ENCODE peak calls at places on chromosome 16, in nine cellular contexts. B, W, E, P, L, I, N, D and O are unnamed samples. For H3K36me3 and H3K4me1, the result is how much of the 10 kb centered on the place peaks cover.

GRCh38 chr16:64206877-64207276 is 915.0 kb downstream of the CDH11 start:
- DNase-seq in B (no peak), W (peak), E (no peak), P (no peak), L (no peak), I (no peak), N (peak), D (peak), O (no peak)

GRCh38 chr16:177394-177822 is 928 bp downstream of the HBA1 start:
- DNase-seq in B (no peak), W (peak), E (peak), P (no peak), L (no peak), I (peak), N (peak), D (peak), O (no peak)

GRCh38 chr16:73010150-73010676 is 37.7 kb downstream of the ZFHX3 start:
- DNase-seq in B (peak), W (no peak), E (peak), P (no peak), L (no peak), I (no peak), N (peak), D (no peak), O (no peak)

GRCh38 chr16:81752225-81752875 is 26.7 kb upstream of the PLCG2 start:
- DNase-seq in B (peak), W (no peak), E (peak), P (no peak), L (peak), I (peak), N (no peak), D (peak), O (no peak)

GRCh38 chr16:22736791-22737190 is 77.2 kb upstream of the HS3ST2 start:
- DNase-seq in B (no peak), W (no peak), E (no peak), P (no peak), L (no peak), I (no peak), N (no peak), D (no peak), O (no peak)

GRCh38 chr16:84054916-84055315 is 12.3 kb upstream of the SLC38A8 start:
- DNase-seq in B (no peak), W (no peak), E (peak), P (peak), L (peak), I (no peak), N (peak), D (peak), O (no peak)

GRCh38 chr16:17396762-17397498 is 73.8 kb downstream of the XYLT1 start:
- DNase-seq in B (no peak), W (peak), E (no peak), P (peak), L (no peak), I (no peak), N (no peak), D (no peak), O (peak)

GRCh38 chr16:79528281-79528680 is 72.3 kb downstream of the MAF start:
- DNase-seq in B (no peak), W (no peak), E (no peak), P (peak), L (no peak), I (no peak), N (no peak), D (no peak), O (no peak)

GRCh38 chr16:55055262-55055661 is 124.6 kb downstream of the IRX5 start:
- DNase-seq in B (no peak), W (no peak), E (no peak), P (no peak), L (peak), I (no peak), N (no peak), D (no peak), O (no peak)

GRCh38 chr16:60907645-60908044 is 1128.6 kb downstream of the CDH8 start:
- DNase-seq in B (no peak), W (no peak), E (no peak), P (no peak), L (peak), I (no peak), N (no peak), D (no peak), O (no peak)

GRCh38 chr16:53433930-53434435 is 288 bp upstream of the RBL2 start:
- DNase-seq in B (no peak), W (peak), E (no peak), P (no peak), L (no peak), I (no peak), N (no peak), D (no peak), O (no peak)

GRCh38 chr16:86201746-86202145 is 302.8 kb downstream of the IRF8 start:
- DNase-seq in B (no peak), W (no peak), E (no peak), P (no peak), L (no peak), I (no peak), N (no peak), D (no peak), O (no peak)
- H3K27ac ChIP-seq in B (no peak), W (no peak), E (no peak), P (no peak), L (no peak), I (no peak), N (no peak), D (no peak), O (no peak)

GRCh38 chr16:20826039-20826566 is 19.8 kb downstream of the REXO5 start:
- DNase-seq in B (no peak), W (peak), E (no peak), P (no peak), L (no peak), I (no peak), N (no peak), D (no peak), O (no peak)
- H3K36me3 ChIP-seq in B (under half), W (under half), E (under half), P (under half), L (under half), I (under half), N (under half), D (under half), O (under half)

DNA sequence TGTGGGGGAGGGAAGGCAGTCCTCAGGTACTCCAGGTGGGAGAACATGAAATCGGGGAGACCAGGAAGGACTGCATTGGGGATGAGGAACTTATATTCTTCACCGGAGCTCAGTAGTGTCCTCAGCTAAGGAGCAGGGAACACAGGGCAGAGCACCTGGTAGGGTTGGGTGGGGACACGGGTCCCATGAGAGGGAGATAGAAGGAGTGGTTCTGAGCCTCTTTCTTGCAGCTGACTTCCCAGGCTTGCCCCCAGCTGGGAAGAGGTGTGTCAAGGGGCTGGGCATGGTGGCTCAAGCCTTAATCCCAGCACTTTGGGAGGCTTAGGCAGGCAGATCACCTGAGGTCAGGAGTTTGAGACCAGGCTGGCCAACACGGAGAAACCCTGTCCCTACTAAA is 2.1 kb downstream of the FHOD1 start:
- DNase-seq in B (no peak), W (no peak), E (peak), P (no peak), L (no peak), I (no peak), N (no peak), D (no peak), O (no peak)
- H3K4me1 ChIP-seq in B (half or more), W (half or more), E (under half), P (under half), L (under half), I (half or more), N (under half), D (half or more), O (under half)

GRCh38 chr16:70402916-70403659 is 35.8 kb downstream of the ST3GAL2 start:
- DNase-seq in B (no peak), W (peak), E (no peak), P (no peak), L (no peak), I (no peak), N (no peak), D (no peak), O (no peak)
- H3K27ac ChIP-seq in B (peak), W (no peak), E (no peak), P (no peak), L (no peak), I (no peak), N (no peak), D (no peak), O (no peak)

DNA sequence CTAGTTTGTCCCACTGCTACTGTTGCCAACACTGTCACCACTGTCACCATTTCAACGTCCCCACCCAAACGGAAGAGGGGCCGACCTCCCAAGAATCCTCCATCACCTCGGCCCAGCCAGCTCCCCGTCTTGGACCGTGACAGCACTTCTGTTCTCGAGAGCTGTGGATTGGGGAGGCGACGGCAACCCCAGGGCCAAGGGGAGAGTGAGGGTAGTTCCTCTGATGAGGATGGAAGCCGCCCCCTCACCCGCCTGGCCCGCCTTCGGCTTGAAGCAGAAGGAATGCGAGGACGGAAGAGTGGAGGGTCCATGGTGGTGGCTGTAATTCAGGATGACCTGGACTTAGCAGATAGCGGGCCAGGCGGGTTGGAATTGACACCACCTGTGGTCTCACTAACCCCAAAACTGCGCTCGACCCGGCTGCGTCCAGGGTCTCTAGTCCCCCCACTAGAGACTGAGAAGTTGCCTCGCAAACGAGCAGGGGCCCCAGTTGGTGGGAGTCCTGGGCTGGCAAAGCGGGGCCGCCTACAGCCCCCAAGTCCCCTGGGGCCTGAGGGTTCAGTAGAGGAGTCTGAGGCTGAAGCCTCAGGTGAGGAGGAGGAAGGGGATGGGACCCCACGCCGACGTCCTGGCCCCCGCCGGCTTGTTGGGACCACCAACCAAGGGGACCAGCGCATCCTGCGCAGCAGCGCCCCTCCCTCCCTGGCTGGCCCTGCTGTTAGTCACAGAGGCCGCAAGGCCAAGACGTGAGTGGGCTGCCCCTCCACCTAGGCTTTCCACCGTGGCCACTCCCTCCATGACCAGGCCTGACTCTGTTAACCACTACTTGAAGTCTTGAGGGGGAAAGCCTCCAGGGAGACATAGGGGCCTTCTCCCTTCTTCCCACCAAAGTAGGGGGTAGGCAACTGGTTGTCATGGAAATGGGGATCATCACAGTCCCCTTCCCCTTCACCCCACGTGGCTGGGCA is 9.0 kb upstream of the PHKG2 start:
- DNase-seq in B (no peak), W (no peak), E (peak), P (no peak), L (no peak), I (no peak), N (no peak), D (peak), O (peak)
- H3K36me3 ChIP-seq in B (under half), W (half or more), E (under half), P (under half), L (under half), I (half or more), N (under half), D (half or more), O (under half)

GRCh38 chr16:11034481-11034931 is 90.1 kb downstream of the CLEC16A start:
- DNase-seq in B (no peak), W (peak), E (no peak), P (peak), L (no peak), I (peak), N (no peak), D (no peak), O (no peak)

GRCh38 chr16:11035096-11035495 is 90.7 kb downstream of the CLEC16A start:
- DNase-seq in B (no peak), W (no peak), E (no peak), P (no peak), L (no peak), I (no peak), N (no peak), D (no peak), O (no peak)

GRCh38 chr16:11034005-11034404 is 89.6 kb downstream of the CLEC16A start:
- DNase-seq in B (no peak), W (peak), E (no peak), P (no peak), L (no peak), I (no peak), N (no peak), D (no peak), O (no peak)

GRCh38 chr16:11036868-11037410 is 92.6 kb downstream of the CLEC16A start:
- DNase-seq in B (no peak), W (no peak), E (no peak), P (no peak), L (no peak), I (no peak), N (no peak), D (no peak), O (no peak)

DNA sequence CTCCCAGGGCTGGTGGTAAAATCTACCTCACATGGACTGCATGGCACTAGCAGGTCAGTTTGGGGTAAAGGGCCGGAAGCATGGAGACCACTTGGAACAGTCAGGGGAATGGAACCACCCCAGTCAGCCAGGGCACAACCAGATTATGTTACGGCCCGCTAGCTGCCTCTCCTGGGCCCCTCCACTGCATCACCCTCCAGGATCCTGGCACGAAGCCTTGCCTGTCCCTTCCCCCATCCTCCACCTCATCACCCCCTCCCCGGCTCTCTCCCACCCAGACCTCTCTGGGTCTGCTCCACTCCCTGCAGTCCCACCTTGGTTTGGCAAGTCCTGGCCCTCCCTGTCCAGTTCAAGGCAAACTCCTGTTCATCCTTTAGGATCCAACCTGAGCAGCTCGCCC is 91.7 kb downstream of the CLEC16A start:
- DNase-seq in B (no peak), W (no peak), E (no peak), P (no peak), L (no peak), I (no peak), N (peak), D (no peak), O (no peak)
- H3K4me1 ChIP-seq in B (under half), W (under half), E (under half), P (under half), L (under half), I (half or more), N (under half), D (under half), O (under half)